ENCODE peak calls at places on chromosome 17, in ten cellular contexts. One of them, this sample, is unnamed.
A peak's percentile ranks its signal among the peaks of the same experiment; 100 is the strongest.

GRCh38 chr17:77959216-77959925 is 868 bp downstream of the TNRC6C start:
- DNase-seq in KG1: no peak
- DNase-seq in hippocampal formation: no peak
- DNase-seq in activated CD8-positive, alpha-beta memory T cell treated with anti-CD3 and anti-CD28 coated beads for 24 hours: peak; percentile 77
- DNase-seq in skeletal muscle cell: no peak
- DNase-seq in esophagus muscularis mucosa: peak; percentile 88
- DNase-seq in esophagus squamous epithelium: no peak
- DNase-seq in OCI-LY7: peak; percentile 57
- DNase-seq in BE2C: peak; percentile 35
- DNase-seq in T-helper 1 cell: peak; percentile 20
- DNase-seq in this sample: peak; percentile 47

GRCh38 chr17:2814049-2814448 is 17.8 kb downstream of the RAP1GAP2 start:
- DNase-seq in KG1: no peak
- DNase-seq in hippocampal formation: no peak
- DNase-seq in activated CD8-positive, alpha-beta memory T cell treated with anti-CD3 and anti-CD28 coated beads for 24 hours: no peak
- DNase-seq in skeletal muscle cell: no peak
- DNase-seq in esophagus muscularis mucosa: no peak
- DNase-seq in esophagus squamous epithelium: no peak
- DNase-seq in OCI-LY7: peak; percentile 28
- DNase-seq in BE2C: no peak
- DNase-seq in T-helper 1 cell: no peak
- DNase-seq in this sample: no peak

GRCh38 chr17:36647598-36647997 is 46.2 kb downstream of the MRM1 start:
- DNase-seq in KG1: no peak
- DNase-seq in hippocampal formation: no peak
- DNase-seq in activated CD8-positive, alpha-beta memory T cell treated with anti-CD3 and anti-CD28 coated beads for 24 hours: no peak
- DNase-seq in skeletal muscle cell: no peak
- DNase-seq in esophagus muscularis mucosa: no peak
- DNase-seq in esophagus squamous epithelium: no peak
- DNase-seq in OCI-LY7: no peak
- DNase-seq in BE2C: peak; percentile 37
- DNase-seq in T-helper 1 cell: no peak
- DNase-seq in this sample: no peak

GRCh38 chr17:42669705-42670198 is 7.0 kb downstream of the PLEKHH3 start:
- DNase-seq in KG1: no peak
- DNase-seq in hippocampal formation: no peak
- DNase-seq in activated CD8-positive, alpha-beta memory T cell treated with anti-CD3 and anti-CD28 coated beads for 24 hours: no peak
- DNase-seq in skeletal muscle cell: no peak
- DNase-seq in esophagus muscularis mucosa: no peak
- DNase-seq in esophagus squamous epithelium: no peak
- DNase-seq in OCI-LY7: no peak
- DNase-seq in BE2C: no peak
- DNase-seq in T-helper 1 cell: no peak
- DNase-seq in this sample: no peak

GRCh38 chr17:79082311-79083190 is 7.9 kb downstream of the ENGASE start:
- DNase-seq in KG1: no peak
- DNase-seq in hippocampal formation: no peak
- DNase-seq in activated CD8-positive, alpha-beta memory T cell treated with anti-CD3 and anti-CD28 coated beads for 24 hours: peak; percentile 74
- DNase-seq in skeletal muscle cell: no peak
- DNase-seq in esophagus muscularis mucosa: no peak
- DNase-seq in esophagus squamous epithelium: no peak
- DNase-seq in OCI-LY7: peak; percentile 47
- DNase-seq in BE2C: peak; percentile 82
- DNase-seq in T-helper 1 cell: peak; percentile 20
- DNase-seq in this sample: peak; percentile 53

GRCh38 chr17:72397223-72397667 is 276.4 kb downstream of the SOX9 start:
- DNase-seq in KG1: no peak
- DNase-seq in hippocampal formation: no peak
- DNase-seq in activated CD8-positive, alpha-beta memory T cell treated with anti-CD3 and anti-CD28 coated beads for 24 hours: no peak
- DNase-seq in skeletal muscle cell: no peak
- DNase-seq in esophagus muscularis mucosa: no peak
- DNase-seq in esophagus squamous epithelium: no peak
- DNase-seq in OCI-LY7: no peak
- DNase-seq in BE2C: no peak
- DNase-seq in T-helper 1 cell: no peak
- DNase-seq in this sample: no peak

GRCh38 chr17:78142113-78142861 is 3.9 kb upstream of the C17orf99 start:
- DNase-seq in KG1: no peak
- DNase-seq in hippocampal formation: no peak
- DNase-seq in activated CD8-positive, alpha-beta memory T cell treated with anti-CD3 and anti-CD28 coated beads for 24 hours: no peak
- DNase-seq in skeletal muscle cell: no peak
- DNase-seq in esophagus muscularis mucosa: no peak
- DNase-seq in esophagus squamous epithelium: no peak
- DNase-seq in OCI-LY7: no peak
- DNase-seq in BE2C: no peak
- DNase-seq in T-helper 1 cell: no peak
- DNase-seq in this sample: no peak

GRCh38 chr17:78409191-78409621 is 30.8 kb downstream of the PGS1 start:
- DNase-seq in KG1: no peak
- DNase-seq in hippocampal formation: no peak
- DNase-seq in activated CD8-positive, alpha-beta memory T cell treated with anti-CD3 and anti-CD28 coated beads for 24 hours: no peak
- DNase-seq in skeletal muscle cell: no peak
- DNase-seq in esophagus muscularis mucosa: no peak
- DNase-seq in esophagus squamous epithelium: no peak
- DNase-seq in OCI-LY7: no peak
- DNase-seq in BE2C: no peak
- DNase-seq in T-helper 1 cell: no peak
- DNase-seq in this sample: no peak

GRCh38 chr17:80718428-80718827 is 173.8 kb downstream of the RPTOR start:
- DNase-seq in KG1: no peak
- DNase-seq in hippocampal formation: no peak
- DNase-seq in activated CD8-positive, alpha-beta memory T cell treated with anti-CD3 and anti-CD28 coated beads for 24 hours: peak; percentile 47
- DNase-seq in skeletal muscle cell: no peak
- DNase-seq in esophagus muscularis mucosa: no peak
- DNase-seq in esophagus squamous epithelium: no peak
- DNase-seq in OCI-LY7: no peak
- DNase-seq in BE2C: no peak
- DNase-seq in T-helper 1 cell: no peak
- DNase-seq in this sample: no peak

GRCh38 chr17:82599674-82600661 is 48.3 kb downstream of the WDR45B start:
- DNase-seq in KG1: no peak
- DNase-seq in hippocampal formation: no peak
- DNase-seq in activated CD8-positive, alpha-beta memory T cell treated with anti-CD3 and anti-CD28 coated beads for 24 hours: no peak
- DNase-seq in skeletal muscle cell: no peak
- DNase-seq in esophagus muscularis mucosa: no peak
- DNase-seq in esophagus squamous epithelium: no peak
- DNase-seq in OCI-LY7: peak; percentile 54
- DNase-seq in BE2C: no peak
- DNase-seq in T-helper 1 cell: no peak
- DNase-seq in this sample: no peak

GRCh38 chr17:32355649-32356377 is 5.9 kb downstream of the ZNF207 start:
- DNase-seq in KG1: no peak
- DNase-seq in hippocampal formation: no peak
- DNase-seq in activated CD8-positive, alpha-beta memory T cell treated with anti-CD3 and anti-CD28 coated beads for 24 hours: no peak
- DNase-seq in skeletal muscle cell: no peak
- DNase-seq in esophagus muscularis mucosa: no peak
- DNase-seq in esophagus squamous epithelium: no peak
- DNase-seq in OCI-LY7: no peak
- DNase-seq in BE2C: no peak
- DNase-seq in T-helper 1 cell: no peak
- DNase-seq in this sample: no peak

This sample was measured in ovary.